ENCODE peak calls at places on chromosomes 2 and 18, in nine cellular contexts. E is astrocyte, J is ovary, L is A673, F is colonic mucosa, G is HCT116, N is right lobe of liver, D is pancreas, V is kidney. P is an unnamed sample.

GRCh38 chr2:108541451-108541850 is 7.2 kb downstream of the LIMS1 start:
- DNase-seq in E (no peak), J (no peak), L (peak), F (no peak), G (no peak), N (no peak), D (no peak), V (no peak), P (no peak)

GRCh38 chr2:62774555-62775366 is 69.2 kb downstream of the EHBP1 start:
- DNase-seq in E (peak), J (peak), L (peak), F (peak), G (peak), N (peak), D (no peak), V (no peak), P (peak)

GRCh38 chr2:121699421-121700328 is 37.0 kb downstream of the NIFK start:
- DNase-seq in E (peak), J (no peak), L (peak), F (peak), G (peak), N (peak), D (peak), V (peak), P (peak)

GRCh38 chr2:53473236-53473635 is 294.4 kb upstream of the CHAC2 start:
- DNase-seq in E (no peak), J (no peak), L (no peak), F (no peak), G (no peak), N (no peak), D (no peak), V (no peak), P (no peak)

GRCh38 chr2:226641008-226641407 is 158.6 kb downstream of the IRS1 start:
- DNase-seq in E (no peak), J (no peak), L (no peak), F (no peak), G (no peak), N (no peak), D (no peak), V (no peak), P (no peak)

GRCh38 chr2:55159037-55159651 is 72.9 kb downstream of the CLHC1 start:
- DNase-seq in E (no peak), J (peak), L (no peak), F (no peak), G (no peak), N (peak), D (peak), V (peak), P (no peak)

GRCh38 chr18:21386523-21387240 is 144.7 kb downstream of the GREB1L start:
- DNase-seq in E (no peak), J (no peak), L (no peak), F (no peak), G (no peak), N (no peak), D (no peak), V (no peak), P (no peak)

GRCh38 chr2:20231632-20232031 is 6.7 kb upstream of the SDC1 start:
- DNase-seq in E (peak), J (no peak), L (no peak), F (peak), G (peak), N (peak), D (no peak), V (peak), P (peak)

GRCh38 chr18:48342125-48342524 is 67.1 kb downstream of the ZBTB7C start:
- DNase-seq in E (no peak), J (no peak), L (no peak), F (no peak), G (no peak), N (no peak), D (no peak), V (no peak), P (no peak)

GRCh38 chr2:64220285-64220684 is 76.1 kb upstream of the PELI1 start:
- DNase-seq in E (no peak), J (no peak), L (no peak), F (no peak), G (no peak), N (no peak), D (no peak), V (no peak), P (no peak)

GRCh38 chr2:98444436-98445166 is at the start of gene INPP4A:
- DNase-seq in E (no peak), J (peak), L (peak), F (peak), G (peak), N (peak), D (peak), V (peak), P (peak)

GRCh38 chr2:30301551-30301950 is 70.2 kb downstream of the LBH start:
- DNase-seq in E (no peak), J (no peak), L (no peak), F (no peak), G (no peak), N (no peak), D (no peak), V (no peak), P (no peak)

GRCh38 chr2:64837116-64837704 is 152.0 kb upstream of the SLC1A4 start:
- DNase-seq in E (peak), J (peak), L (no peak), F (no peak), G (peak), N (no peak), D (no peak), V (no peak), P (peak)

GRCh38 chr2:60416221-60417008 is 137.0 kb downstream of the BCL11A start:
- DNase-seq in E (no peak), J (no peak), L (no peak), F (peak), G (no peak), N (peak), D (peak), V (no peak), P (no peak)

GRCh38 chr2:32553829-32554432 is 73.9 kb upstream of the TTC27 start:
- DNase-seq in E (peak), J (no peak), L (peak), F (no peak), G (peak), N (no peak), D (no peak), V (no peak), P (peak)

GRCh38 chr2:196268538-196269338 is 97.4 kb upstream of the STK17B start:
- DNase-seq in E (no peak), J (no peak), L (no peak), F (peak), G (no peak), N (no peak), D (no peak), V (no peak), P (no peak)

GRCh38 chr2:42848726-42849290 is 56.4 kb upstream of the HAAO start:
- DNase-seq in E (no peak), J (peak), L (no peak), F (no peak), G (no peak), N (no peak), D (no peak), V (no peak), P (no peak)

GRCh38 chr18:41828137-41828536 is 126.9 kb upstream of the PIK3C3 start:
- DNase-seq in E (no peak), J (no peak), L (no peak), F (no peak), G (no peak), N (no peak), D (no peak), V (no peak), P (no peak)

GRCh38 chr2:20667531-20668401 is 822 bp downstream of the GDF7 start:
- DNase-seq in E (no peak), J (peak), L (no peak), F (no peak), G (no peak), N (no peak), D (no peak), V (peak), P (no peak)

GRCh38 chr18:75073654-75074053 is 135.3 kb downstream of the PTGR3 start:
- DNase-seq in E (no peak), J (no peak), L (no peak), F (no peak), G (no peak), N (no peak), D (no peak), V (peak), P (no peak)

GRCh38 chr2:149703281-149703680 is 115.7 kb upstream of the MMADHC start:
- DNase-seq in E (peak), J (no peak), L (no peak), F (no peak), G (no peak), N (no peak), D (no peak), V (no peak), P (no peak)

GRCh38 chr18:22347624-22348511 is 69.8 kb downstream of the CTAGE1 start:
- DNase-seq in E (no peak), J (peak), L (no peak), F (peak), G (no peak), N (peak), D (peak), V (no peak), P (no peak)

DNA sequence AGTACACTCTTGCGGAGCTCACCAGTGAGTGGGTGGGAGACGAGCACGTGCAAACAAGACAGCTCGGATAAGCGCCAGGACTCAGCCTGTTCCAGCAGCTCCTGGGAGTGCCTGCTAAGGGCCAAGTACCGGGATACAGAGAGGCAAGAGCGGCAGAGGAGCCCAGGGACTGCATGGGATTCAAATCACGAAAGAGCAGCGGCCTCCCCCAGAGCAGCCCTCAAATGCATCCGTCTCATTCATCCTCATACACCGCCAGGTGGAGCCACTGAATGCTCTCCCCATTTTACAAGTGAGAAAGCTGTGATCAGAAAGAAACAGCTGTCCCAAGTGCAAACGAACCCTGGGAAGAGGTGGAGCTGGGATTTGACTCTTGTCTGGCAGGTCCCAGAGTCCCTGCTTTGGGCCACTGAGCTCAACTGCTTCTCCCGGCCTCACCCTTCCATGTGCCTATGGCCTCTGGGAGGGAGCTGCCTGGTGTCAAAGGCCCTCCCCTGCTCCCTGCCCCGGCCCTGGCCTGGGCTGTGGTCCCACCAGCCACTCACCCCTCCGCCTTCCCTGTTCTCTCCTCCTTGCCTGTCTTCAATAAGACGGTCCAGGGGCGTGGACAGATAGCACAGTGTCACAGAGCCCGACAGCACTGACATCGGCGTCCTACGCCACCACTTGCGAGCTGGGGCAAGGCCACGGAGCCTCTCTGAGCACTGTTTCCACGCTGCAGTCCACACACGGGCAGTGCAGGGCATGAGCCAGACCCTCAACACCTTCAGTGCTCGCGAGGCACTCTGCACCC is 72.8 kb upstream of the TAF1B start:
- DNase-seq in E (peak), J (peak), L (peak), F (peak), G (peak), N (no peak), D (no peak), V (no peak), P (peak)
- H3K27ac ChIP-seq in E (no peak), J (no peak), L (no peak), F (no peak), G (no peak), N (no peak), D (no peak), V (no peak), P (peak)

GRCh38 chr2:122748552-122749011 is 993.1 kb downstream of the TSN start:
- DNase-seq in E (peak), J (no peak), L (peak), F (no peak), G (no peak), N (peak), D (no peak), V (no peak), P (peak)
- TF ChIP-seq CTCF in E (peak), J (no peak), L (peak), F (no peak), G (no peak), N (peak), D (no peak), V (no peak), P (no peak)

GRCh38 chr2:38648107-38648761 is 17.7 kb upstream of the GALM start:
- DNase-seq in E (no peak), J (no peak), L (no peak), F (no peak), G (no peak), N (no peak), D (no peak), V (no peak), P (no peak)
- H3K27ac ChIP-seq in E (no peak), J (no peak), L (no peak), F (no peak), G (no peak), N (no peak), D (no peak), V (no peak), P (no peak)

GRCh38 chr2:18560797-18561085 is 288 bp upstream of the RDH14 start:
- DNase-seq in E (no peak), J (no peak), L (no peak), F (no peak), G (no peak), N (no peak), D (no peak), V (no peak), P (no peak)

GRCh38 chr2:18558458-18558857 is 2.0 kb downstream of the RDH14 start:
- DNase-seq in E (no peak), J (no peak), L (no peak), F (no peak), G (no peak), N (no peak), D (no peak), V (no peak), P (no peak)

GRCh38 chr2:18559531-18559930 is 922 bp downstream of the RDH14 start:
- DNase-seq in E (no peak), J (no peak), L (no peak), F (peak), G (no peak), N (no peak), D (no peak), V (no peak), P (peak)

GRCh38 chr2:18557121-18557520 is 3.3 kb downstream of the RDH14 start:
- DNase-seq in E (no peak), J (no peak), L (no peak), F (no peak), G (no peak), N (no peak), D (no peak), V (no peak), P (no peak)

GRCh38 chr2:18559941-18560796 is at the start of gene RDH14:
- DNase-seq in E (peak), J (peak), L (peak), F (peak), G (peak), N (peak), D (peak), V (peak), P (peak)
- TF ChIP-seq CTCF in E (no peak), J (peak), L (no peak), F (no peak), G (no peak), N (no peak), D (no peak), V (no peak), P (no peak)

DNA sequence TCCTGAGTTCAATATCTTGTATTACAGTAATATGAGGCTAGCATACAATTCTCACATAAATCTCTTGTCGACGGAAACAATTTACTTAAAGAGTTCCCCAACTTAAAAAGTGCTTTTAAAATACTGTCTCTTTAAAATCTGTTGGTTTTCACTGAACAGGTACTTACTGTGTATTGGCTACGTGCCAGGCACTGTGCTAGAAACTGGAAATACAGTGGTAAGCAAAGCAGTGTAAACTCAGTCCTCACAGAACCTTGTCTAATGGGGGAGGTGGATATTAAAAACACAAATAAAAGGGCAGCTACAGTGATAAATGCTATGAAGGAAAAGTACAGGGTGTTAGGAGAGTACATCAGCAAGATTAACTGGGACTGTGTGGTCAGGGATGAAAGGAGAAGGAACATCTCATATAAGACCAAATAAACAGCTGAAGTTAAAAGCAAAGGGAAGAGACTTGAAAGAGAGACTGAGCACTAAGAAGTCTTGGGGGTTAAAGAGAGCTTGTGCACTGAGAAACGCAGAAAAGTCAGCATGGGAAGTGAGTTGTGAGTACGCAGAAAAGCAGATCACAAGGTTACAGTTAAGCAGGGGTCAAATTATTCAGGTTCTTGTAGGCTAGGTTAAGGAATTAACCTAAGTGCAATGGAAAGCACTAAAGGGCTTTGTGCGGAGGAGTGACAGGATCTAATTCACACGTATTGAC is 52.5 kb downstream of the USP40 start:
- DNase-seq in E (no peak), J (no peak), L (no peak), F (no peak), G (no peak), N (no peak), D (no peak), V (no peak), P (no peak)
- H3K27ac ChIP-seq in E (no peak), J (no peak), L (no peak), F (no peak), G (no peak), N (no peak), D (no peak), V (no peak), P (no peak)

DNA sequence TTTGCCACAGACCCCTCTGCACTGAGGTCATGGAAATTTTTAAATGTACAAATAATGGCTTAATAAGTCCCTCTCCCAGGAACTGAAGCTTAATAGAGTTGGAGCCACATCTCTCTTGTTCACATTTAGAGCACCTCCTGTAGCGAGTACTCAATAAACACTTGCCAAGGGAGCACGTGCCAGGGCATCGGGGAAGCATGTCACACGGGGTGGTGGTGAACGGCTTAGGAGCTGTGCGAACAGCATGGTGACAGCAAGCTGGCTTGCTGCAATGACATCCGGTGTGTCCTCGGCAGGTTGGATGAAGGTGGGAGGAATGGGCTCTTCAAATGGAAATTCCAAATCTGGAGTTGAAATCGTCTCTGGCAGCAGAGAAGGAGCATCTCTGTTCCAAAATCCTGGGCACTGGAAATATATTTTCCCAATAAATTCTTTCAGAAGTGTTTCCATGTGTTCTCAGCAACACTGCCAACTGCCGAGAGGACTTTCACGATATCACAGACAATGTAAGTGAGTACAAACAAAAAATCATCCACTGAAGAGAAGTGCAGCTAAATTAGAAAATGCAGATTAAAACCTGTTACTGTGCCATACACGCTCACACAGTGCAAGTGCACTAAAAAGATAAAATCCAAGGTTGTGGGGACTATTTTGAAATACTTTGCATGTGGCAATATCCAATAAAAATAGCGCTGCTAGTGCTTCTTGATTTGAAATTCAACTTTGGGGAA is 74.2 kb downstream of the GALR1 start:
- DNase-seq in E (no peak), J (no peak), L (no peak), F (no peak), G (no peak), N (no peak), D (no peak), V (no peak), P (no peak)
- TF ChIP-seq CTCF in E (no peak), J (no peak), L (no peak), F (no peak), G (no peak), N (no peak), D (no peak), V (no peak), P (no peak)

GRCh38 chr2:25306767-25307368 is 34.9 kb downstream of the DNMT3A start:
- DNase-seq in E (no peak), J (no peak), L (no peak), F (no peak), G (no peak), N (no peak), D (no peak), V (no peak), P (peak)

GRCh38 chr2:25309402-25309801 is 32.3 kb downstream of the DNMT3A start:
- DNase-seq in E (no peak), J (no peak), L (peak), F (peak), G (peak), N (no peak), D (no peak), V (no peak), P (no peak)

GRCh38 chr2:25308599-25308998 is 33.1 kb downstream of the DNMT3A start:
- DNase-seq in E (no peak), J (no peak), L (no peak), F (no peak), G (no peak), N (no peak), D (no peak), V (no peak), P (no peak)

GRCh38 chr2:25305809-25306208 is 35.9 kb downstream of the DNMT3A start:
- DNase-seq in E (no peak), J (no peak), L (peak), F (no peak), G (no peak), N (no peak), D (no peak), V (no peak), P (no peak)

DNA sequence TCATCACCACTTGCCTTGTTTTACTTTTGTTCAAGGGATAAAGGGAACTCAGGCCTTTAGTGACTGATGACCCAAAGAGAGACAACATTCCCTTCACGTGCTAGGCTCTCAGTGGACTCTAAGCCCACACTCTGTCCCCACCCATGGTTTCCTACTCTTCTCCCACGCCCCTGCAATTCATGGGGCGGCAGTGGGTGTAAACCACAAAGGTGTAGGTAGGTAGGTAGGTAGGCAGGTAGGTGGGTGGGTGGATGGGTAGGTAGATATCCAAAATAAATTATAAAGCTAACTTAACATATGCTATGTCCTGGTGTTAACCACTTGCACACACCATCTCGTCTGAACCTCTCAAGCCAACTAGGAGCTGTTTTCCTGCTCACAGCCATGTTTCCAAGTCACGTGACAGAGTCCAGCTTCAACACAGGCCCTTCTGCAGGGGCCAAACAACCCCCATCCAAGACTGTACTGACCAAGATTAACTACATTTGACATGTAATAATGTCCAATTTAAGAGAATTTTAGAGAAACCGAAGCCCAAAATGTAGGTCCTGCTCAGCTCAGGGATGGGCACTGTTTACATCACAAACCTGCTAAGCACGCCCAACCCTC is 33.7 kb downstream of the DNMT3A start:
- DNase-seq in E (no peak), J (no peak), L (no peak), F (no peak), G (no peak), N (no peak), D (no peak), V (no peak), P (no peak)
- H3K27ac ChIP-seq in E (no peak), J (no peak), L (no peak), F (no peak), G (no peak), N (no peak), D (no peak), V (no peak), P (no peak)

P was measured in RWPE1.